ENCODE peak calls at places on chromosomes 12 and 14, in six cellular contexts. J is HCT116, I is K562, H is suprapubic skin, R is transverse colon, C is SK-N-SH. N is an unnamed sample.

GRCh38 chr12:42332301-42332894 is 6.4 kb downstream of the PPHLN1 start:
- DNase-seq in H (no peak), J (peak), R (no peak), I (peak), C (peak), N (no peak)

GRCh38 chr12:108560321-108560721 is 652 bp downstream of the SART3 start:
- DNase-seq in R (no peak), J (no peak), H (no peak), I (peak), C (no peak), N (no peak)

GRCh38 chr14:62739647-62740046 is 305.6 kb downstream of the KCNH5 start:
- DNase-seq in H (no peak), R (no peak), C (no peak), J (no peak), I (no peak), N (no peak)

GRCh38 chr12:53602176-53602942 is 23.8 kb downstream of the ATF7 start:
- DNase-seq in I (no peak), C (no peak), H (no peak), J (no peak), R (no peak), N (no peak)

GRCh38 chr12:101826766-101827368 is 3.9 kb downstream of the GNPTAB start:
- DNase-seq in R (no peak), I (peak), J (no peak), C (no peak), H (no peak), N (no peak)

GRCh38 chr12:31324845-31325523 is 966 bp downstream of the SINHCAF start:
- DNase-seq in H (peak), I (peak), C (peak), J (no peak), R (peak), N (no peak)

GRCh38 chr12:19220861-19221466 is 91.4 kb downstream of the PLEKHA5 start:
- DNase-seq in J (no peak), I (no peak), R (no peak), H (no peak), C (no peak), N (no peak)

GRCh38 chr12:131862084-131862441 is 32.4 kb upstream of the ULK1 start:
- DNase-seq in R (no peak), C (no peak), J (no peak), H (no peak), I (no peak), N (no peak)

GRCh38 chr14:72291908-72292688 is 359.9 kb downstream of the RGS6 start:
- DNase-seq in J (peak), H (no peak), C (peak), R (no peak), I (peak), N (peak)

GRCh38 chr12:121120323-121120722 is 12.4 kb upstream of the P2RX7 start:
- DNase-seq in C (no peak), J (no peak), I (no peak), R (no peak), H (no peak), N (no peak)

GRCh38 chr14:21891921-21892320 is 218.3 kb upstream of the OR4E1 start:
- DNase-seq in C (no peak), R (no peak), H (no peak), J (no peak), I (no peak), N (no peak)

GRCh38 chr14:31955941-31956579 is 121.0 kb upstream of the ARHGAP5 start:
- DNase-seq in H (no peak), J (no peak), C (no peak), I (no peak), R (no peak), N (no peak)

GRCh38 chr14:99603471-99603933 is 505 bp downstream of the CCDC85C start:
- DNase-seq in C (no peak), R (peak), J (no peak), H (no peak), I (peak), N (no peak)

GRCh38 chr14:95255013-95255412 is 64.7 kb downstream of the CLMN start:
- DNase-seq in R (no peak), H (peak), I (no peak), J (no peak), C (no peak), N (no peak)

GRCh38 chr14:26286066-26286791 is 311.6 kb downstream of the NOVA1 start:
- DNase-seq in R (no peak), C (no peak), J (no peak), I (no peak), H (no peak), N (no peak)

GRCh38 chr12:122099856-122100255 is 21.3 kb downstream of the MLXIP start:
- DNase-seq in I (no peak), H (no peak), R (no peak), J (no peak), C (no peak), N (no peak)

GRCh38 chr14:61584258-61584657 is 111.1 kb upstream of the HIF1A start:
- DNase-seq in C (no peak), R (no peak), J (no peak), H (no peak), I (no peak), N (no peak)

GRCh38 chr14:74571901-74572828 is 39.9 kb downstream of the LTBP2 start:
- DNase-seq in R (peak), I (no peak), J (peak), C (no peak), H (no peak), N (peak)

GRCh38 chr14:29168149-29168548 is 401.6 kb downstream of the FOXG1 start:
- DNase-seq in I (peak), J (no peak), H (no peak), R (no peak), C (peak), N (no peak)

GRCh38 chr12:112170376-112170775 is 45.0 kb downstream of the TRAFD1 start:
- DNase-seq in C (peak), J (no peak), H (peak), I (peak), R (no peak), N (no peak)

GRCh38 chr14:20934148-20934762 is 21.0 kb upstream of the RNASE2 start:
- DNase-seq in I (peak), C (peak), R (peak), H (no peak), J (peak), N (no peak)

GRCh38 chr14:44712095-44712822 is 205.2 kb upstream of the FSCB start:
- DNase-seq in J (no peak), R (no peak), I (no peak), C (no peak), H (no peak), N (no peak)

GRCh38 chr12:28954333-28954732 is 194.7 kb upstream of the FAR2 start:
- DNase-seq in H (no peak), R (no peak), J (no peak), C (no peak), I (no peak), N (no peak)

GRCh38 chr14:88310457-88310856 is 12.6 kb downstream of the KCNK10 start:
- DNase-seq in C (no peak), H (no peak), R (no peak), J (no peak), I (no peak), N (no peak)
- TF ChIP-seq POLR2AphosphoS5 in C (no peak), H (no peak), R (no peak), J (no peak), I (no peak), N (no peak)

GRCh38 chr12:8948711-8949524 is 527 bp downstream of the M6PR start:
- DNase-seq in H (no peak), I (peak), R (peak), C (peak), J (no peak), N (no peak)
- TF ChIP-seq POLR2AphosphoS5 in H (no peak), I (no peak), R (no peak), C (no peak), J (no peak), N (no peak)

DNA sequence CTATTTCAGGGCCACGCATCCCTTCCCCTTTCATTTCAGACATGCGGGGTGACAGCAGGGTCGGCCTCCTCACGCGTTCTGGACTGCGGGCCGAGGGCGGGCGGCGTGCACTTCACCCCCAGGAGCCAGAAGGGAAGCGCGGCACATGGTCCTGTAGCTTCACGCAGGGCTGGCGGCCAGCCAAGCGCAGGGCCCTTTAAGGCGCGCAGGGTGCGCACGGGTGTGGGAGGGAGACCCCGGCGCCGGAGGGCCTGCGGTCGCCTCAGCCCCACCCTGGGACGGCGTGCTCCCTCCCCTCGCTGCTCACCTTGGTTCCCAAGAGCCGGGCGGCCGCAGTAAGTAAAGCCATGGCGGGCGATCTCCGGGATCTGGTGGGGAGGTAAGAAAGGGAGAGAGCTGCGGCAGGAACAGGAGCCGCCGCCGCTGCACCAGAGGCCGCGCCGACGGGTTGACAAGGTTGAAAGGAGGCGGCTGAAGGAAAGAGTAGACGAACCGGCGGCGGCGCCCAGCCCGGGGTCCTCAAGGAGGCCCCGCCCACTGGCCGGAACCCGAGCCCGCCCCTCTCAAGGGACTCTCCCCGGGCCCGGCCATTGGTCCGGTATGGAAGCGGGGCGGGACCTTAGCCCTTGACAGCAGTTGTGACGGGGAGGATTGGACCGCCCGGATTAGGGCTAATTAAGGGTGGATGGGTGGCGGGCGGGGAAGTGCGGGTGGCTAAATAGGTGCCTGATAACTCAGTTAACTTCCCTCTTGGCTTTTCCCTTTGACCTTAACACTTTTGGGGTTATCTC is at the start of gene CS:
- DNase-seq in J (peak), H (peak), I (peak), C (peak), R (peak), N (peak)
- TF ChIP-seq POLR2AphosphoS5 in J (peak), H (peak), I (no peak), C (peak), R (peak), N (peak)

GRCh38 chr12:10557766-10558165 is 52.1 kb downstream of the EIF2S3B start:
- DNase-seq in C (no peak), J (no peak), I (no peak), R (no peak), H (no peak), N (no peak)

GRCh38 chr12:10557329-10557728 is 51.6 kb downstream of the EIF2S3B start:
- DNase-seq in C (no peak), R (no peak), I (no peak), H (no peak), J (no peak), N (no peak)

GRCh38 chr12:10554228-10554970 is 48.7 kb downstream of the EIF2S3B start:
- DNase-seq in I (no peak), H (no peak), C (no peak), R (no peak), J (no peak), N (no peak)

GRCh38 chr12:10553148-10553547 is 47.5 kb downstream of the EIF2S3B start:
- DNase-seq in H (no peak), I (no peak), J (no peak), C (no peak), R (no peak), N (no peak)

GRCh38 chr12:10554971-10555481 is 49.3 kb downstream of the EIF2S3B start:
- DNase-seq in R (no peak), J (no peak), H (no peak), C (no peak), I (peak), N (no peak)
- TF ChIP-seq POLR2AphosphoS5 in R (no peak), J (no peak), H (no peak), C (no peak), I (no peak), N (no peak)

DNA sequence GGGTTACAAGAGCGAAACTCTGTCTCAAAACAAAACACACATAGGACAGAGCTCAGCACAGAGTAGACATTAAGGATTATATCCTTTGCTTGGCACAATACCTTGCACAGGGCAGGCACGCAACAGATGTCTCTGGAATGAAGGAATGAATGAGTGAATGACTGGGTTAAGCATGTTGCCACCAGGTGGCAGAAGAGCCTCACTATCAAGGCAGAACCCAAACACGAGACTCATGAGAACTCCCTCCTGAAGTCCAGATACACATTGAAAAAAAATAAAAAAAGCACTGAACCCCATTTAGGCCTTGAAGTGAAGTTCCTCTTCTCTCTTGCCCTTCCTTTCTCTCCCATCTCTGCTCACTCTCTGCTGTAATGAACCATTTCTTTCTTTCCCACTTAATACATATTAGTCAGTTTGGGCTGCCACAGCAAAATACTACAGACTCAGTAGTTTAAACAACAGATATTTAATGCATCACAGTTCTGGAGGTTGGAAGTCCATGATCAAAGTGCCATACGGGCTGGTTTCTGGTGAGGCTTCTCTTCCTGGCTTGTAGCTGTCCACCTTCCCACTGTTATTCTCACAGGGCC is 26.6 kb upstream of the LTA4H start:
- DNase-seq in H (no peak), R (peak), C (peak), J (peak), I (peak), N (peak)
- TF ChIP-seq POLR2AphosphoS5 in H (no peak), R (no peak), C (no peak), J (no peak), I (no peak), N (no peak)

DNA sequence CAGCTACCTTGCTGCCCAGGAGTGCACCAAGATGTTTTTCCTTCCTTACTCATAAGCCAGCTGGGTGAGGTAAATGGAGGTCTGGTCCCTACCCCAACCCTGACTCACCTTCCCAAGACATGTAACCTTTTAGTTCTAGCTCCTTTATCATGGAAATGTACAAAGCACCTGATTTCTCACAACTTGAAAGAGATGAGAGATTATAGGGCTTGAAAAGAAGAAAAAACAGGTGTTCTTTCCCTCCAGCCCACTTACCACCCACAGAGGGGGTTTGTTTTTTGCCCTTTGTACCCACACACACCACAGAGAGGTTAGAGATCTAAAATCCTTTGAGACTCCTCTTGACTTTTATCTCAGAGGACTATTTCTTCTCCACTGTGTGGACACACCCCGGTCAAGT is 21.1 kb downstream of the PLXNC1 start:
- DNase-seq in C (no peak), I (no peak), R (no peak), H (no peak), J (no peak), N (no peak)
- TF ChIP-seq POLR2AphosphoS5 in C (no peak), I (no peak), R (no peak), H (no peak), J (no peak), N (no peak)

GRCh38 chr14:103607822-103608221 is 21.2 kb upstream of the KLC1 start:
- DNase-seq in R (no peak), C (no peak), I (no peak), J (no peak), H (no peak), N (no peak)

GRCh38 chr14:103611215-103611614 is 17.8 kb upstream of the KLC1 start:
- DNase-seq in H (no peak), R (no peak), C (no peak), J (no peak), I (no peak), N (no peak)

GRCh38 chr14:103604620-103605019 is 24.4 kb upstream of the KLC1 start:
- DNase-seq in I (no peak), H (no peak), R (no peak), J (no peak), C (no peak), N (no peak)

DNA sequence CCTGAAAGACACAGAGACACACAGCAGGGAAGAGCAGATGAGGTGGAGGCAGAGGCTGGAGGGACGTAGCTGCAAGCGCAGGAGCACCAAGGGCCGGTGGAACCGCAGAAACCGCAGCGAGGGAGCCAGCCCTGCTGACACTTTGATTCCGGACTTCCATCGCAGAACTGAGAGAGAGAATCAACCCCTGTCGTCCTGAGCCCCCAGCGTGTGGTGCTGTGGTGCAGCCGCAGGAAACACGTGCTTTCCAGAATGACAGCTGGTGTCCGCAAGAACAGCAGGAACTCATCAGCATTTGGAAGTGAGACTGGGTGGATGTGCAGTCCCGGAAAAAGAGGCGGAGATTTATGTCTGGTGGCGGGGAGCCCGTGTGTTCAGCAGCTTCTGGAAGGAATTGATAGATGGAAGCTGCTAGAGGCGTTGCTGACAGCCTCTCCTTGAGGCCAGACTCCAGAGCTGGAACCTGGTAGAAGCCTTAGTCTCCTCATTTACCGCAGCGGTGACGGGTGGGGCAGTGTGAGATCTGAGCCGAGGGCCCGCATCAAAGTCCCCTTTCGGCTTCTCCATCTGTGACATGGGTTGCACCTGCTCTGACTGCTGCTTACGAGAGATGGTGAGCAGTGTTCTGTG is 21.9 kb upstream of the KLC1 start:
- DNase-seq in R (peak), H (peak), C (peak), J (no peak), I (peak), N (no peak)
- TF ChIP-seq POLR2AphosphoS5 in R (peak), H (no peak), C (peak), J (no peak), I (no peak), N (no peak)

GRCh38 chr12:51886021-51886710 is 1.7 kb upstream of the ANKRD33 start:
- DNase-seq in C (no peak), J (no peak), H (peak), I (peak), R (peak), N (no peak)
- TF ChIP-seq POLR2AphosphoS5 in C (no peak), J (no peak), H (peak), I (no peak), R (peak), N (no peak)